ENCODE peak calls at places on chromosome 6, in eight cellular contexts. Y is osteocyte, M is psoas muscle, K is ascending aorta, A is PC-3, I is Peyer's patch, N is cardiac muscle cell, O is OCI-LY7. G is an unnamed sample.

GRCh38 chr6:50791900-50792508 is 26.7 kb upstream of the TFAP2B start:
- DNase-seq in Y (no peak), M (no peak), K (no peak), A (peak), I (no peak), N (peak), O (peak), G (peak)

GRCh38 chr6:35801148-35801547 is 4.0 kb upstream of the LHFPL5 start:
- DNase-seq in Y (no peak), M (no peak), K (no peak), A (no peak), I (no peak), N (no peak), O (no peak), G (no peak)

GRCh38 chr6:133724726-133725125 is 164.2 kb upstream of the TCF21 start:
- DNase-seq in Y (no peak), M (no peak), K (no peak), A (peak), I (no peak), N (no peak), O (no peak), G (no peak)

GRCh38 chr6:75893058-75893775 is 144.2 kb downstream of the MYO6 start:
- DNase-seq in Y (no peak), M (no peak), K (no peak), A (peak), I (no peak), N (peak), O (peak), G (peak)

GRCh38 chr6:82989891-82990290 is 75.8 kb downstream of the UBE3D start:
- DNase-seq in Y (no peak), M (no peak), K (no peak), A (no peak), I (no peak), N (no peak), O (no peak), G (no peak)

GRCh38 chr6:159830481-159831372 is 30.7 kb downstream of the PNLDC1 start:
- DNase-seq in Y (no peak), M (no peak), K (no peak), A (no peak), I (no peak), N (no peak), O (no peak), G (no peak)

GRCh38 chr6:101396552-101397173 is 3.2 kb downstream of the GRIK2 start:
- DNase-seq in Y (no peak), M (peak), K (peak), A (peak), I (no peak), N (peak), O (peak), G (peak)

GRCh38 chr6:49416195-49416594 is 46.9 kb downstream of the MMUT start:
- DNase-seq in Y (no peak), M (no peak), K (no peak), A (peak), I (no peak), N (no peak), O (no peak), G (no peak)

GRCh38 chr6:18277181-18278006 is 13.1 kb upstream of the DEK start:
- DNase-seq in Y (no peak), M (peak), K (no peak), A (no peak), I (no peak), N (peak), O (no peak), G (no peak)

GRCh38 chr6:5529733-5530132 is 268.4 kb downstream of the FARS2 start:
- DNase-seq in Y (no peak), M (no peak), K (no peak), A (no peak), I (no peak), N (no peak), O (peak), G (no peak)

GRCh38 chr6:155324172-155324571 is 9.9 kb upstream of the TFB1M start:
- DNase-seq in Y (no peak), M (no peak), K (no peak), A (no peak), I (no peak), N (no peak), O (no peak), G (no peak)

GRCh38 chr6:37077459-37078296 is 72.2 kb downstream of the FGD2 start:
- DNase-seq in Y (peak), M (peak), K (peak), A (no peak), I (peak), N (peak), O (no peak), G (peak)

GRCh38 chr6:156916108-156916801 is 139.1 kb downstream of the ARID1B start:
- DNase-seq in Y (no peak), M (no peak), K (no peak), A (no peak), I (no peak), N (no peak), O (peak), G (no peak)

GRCh38 chr6:14384175-14384949 is 266.8 kb downstream of the CD83 start:
- DNase-seq in Y (no peak), M (no peak), K (no peak), A (no peak), I (no peak), N (no peak), O (no peak), G (no peak)

GRCh38 chr6:124958759-124959354 is 3.4 kb upstream of the RNF217 start:
- DNase-seq in Y (no peak), M (no peak), K (no peak), A (no peak), I (no peak), N (no peak), O (no peak), G (no peak)

GRCh38 chr6:156729248-156729647 is 47.9 kb upstream of the ARID1B start:
- DNase-seq in Y (no peak), M (no peak), K (no peak), A (peak), I (no peak), N (no peak), O (no peak), G (no peak)

GRCh38 chr6:14896475-14896874 is 349.4 kb upstream of the JARID2 start:
- DNase-seq in Y (no peak), M (no peak), K (no peak), A (no peak), I (no peak), N (no peak), O (no peak), G (no peak)

GRCh38 chr6:53862517-53863457 is 68.0 kb downstream of the LRRC1 start:
- DNase-seq in Y (no peak), M (no peak), K (peak), A (peak), I (no peak), N (no peak), O (no peak), G (no peak)

GRCh38 chr6:39211183-39211582 is 18.1 kb downstream of the KCNK5 start:
- DNase-seq in Y (no peak), M (no peak), K (no peak), A (no peak), I (no peak), N (no peak), O (no peak), G (no peak)

GRCh38 chr6:151445482-151445881 is 6.4 kb downstream of the RMND1 start:
- DNase-seq in Y (no peak), M (no peak), K (no peak), A (no peak), I (no peak), N (no peak), O (no peak), G (no peak)

GRCh38 chr6:33264015-33264414 is 7.7 kb downstream of the VPS52 start:
- DNase-seq in Y (no peak), M (no peak), K (no peak), A (no peak), I (no peak), N (no peak), O (no peak), G (no peak)

GRCh38 chr6:151285121-151285520 is 45.4 kb downstream of the AKAP12 start:
- DNase-seq in Y (no peak), M (no peak), K (no peak), A (peak), I (no peak), N (no peak), O (no peak), G (no peak)

GRCh38 chr6:11833626-11834592 is 55.3 kb upstream of the ADTRP start:
- DNase-seq in Y (no peak), M (no peak), K (no peak), A (no peak), I (no peak), N (no peak), O (no peak), G (peak)

DNA sequence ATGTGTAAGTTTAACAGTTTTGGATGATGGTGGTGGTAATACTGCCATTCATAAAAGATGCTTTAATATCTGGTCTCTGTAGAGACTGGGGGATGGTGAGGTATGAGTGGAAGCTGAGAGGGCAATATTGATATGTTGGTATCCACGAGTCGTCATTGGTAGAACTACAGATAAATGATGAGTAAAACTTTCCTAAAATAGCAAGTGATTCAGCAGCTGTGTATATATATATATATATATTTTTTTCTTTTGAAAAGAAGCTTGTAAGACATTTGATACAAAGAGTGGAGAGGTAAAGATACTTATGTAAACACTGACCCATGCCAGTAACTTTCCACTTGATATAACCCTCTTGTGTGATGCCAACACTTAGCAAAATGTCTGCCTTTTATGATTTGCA is 41.7 kb upstream of the CITED2 start:
- DNase-seq in Y (no peak), M (no peak), K (no peak), A (no peak), I (no peak), N (no peak), O (no peak), G (no peak)
- TF ChIP-seq CTCF in Y (no peak), M (no peak), K (no peak), A (no peak), I (no peak), N (no peak), O (no peak), G (no peak)

GRCh38 chr6:45378324-45378926 is 691 bp upstream of the SUPT3H start:
- DNase-seq in Y (no peak), M (peak), K (peak), A (no peak), I (peak), N (peak), O (no peak), G (peak)
- TF ChIP-seq CTCF in Y (no peak), M (no peak), K (no peak), A (no peak), I (no peak), N (no peak), O (no peak), G (no peak)

DNA sequence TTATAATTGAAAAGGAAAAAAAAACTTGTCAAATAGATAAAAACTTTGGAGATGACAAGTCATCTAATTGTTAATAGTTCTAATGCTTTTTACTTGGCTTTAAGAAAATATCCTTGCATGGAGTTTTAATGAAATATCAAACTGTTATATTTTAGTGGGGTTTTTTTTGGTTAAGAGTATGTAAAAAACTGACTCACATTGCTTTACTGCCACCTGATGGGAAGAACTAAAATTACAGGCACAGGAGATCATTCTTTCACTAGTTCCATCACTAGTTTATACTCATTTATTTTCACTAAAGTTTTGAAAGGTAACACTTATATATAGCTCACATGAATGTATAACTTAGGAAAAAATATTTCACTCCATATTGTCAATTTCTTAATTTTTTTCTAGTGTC is 309.1 kb downstream of the LMBRD1 start:
- DNase-seq in Y (no peak), M (no peak), K (no peak), A (peak), I (no peak), N (no peak), O (peak), G (no peak)
- TF ChIP-seq CTCF in Y (peak), M (peak), K (no peak), A (peak), I (no peak), N (no peak), O (peak), G (no peak)

DNA sequence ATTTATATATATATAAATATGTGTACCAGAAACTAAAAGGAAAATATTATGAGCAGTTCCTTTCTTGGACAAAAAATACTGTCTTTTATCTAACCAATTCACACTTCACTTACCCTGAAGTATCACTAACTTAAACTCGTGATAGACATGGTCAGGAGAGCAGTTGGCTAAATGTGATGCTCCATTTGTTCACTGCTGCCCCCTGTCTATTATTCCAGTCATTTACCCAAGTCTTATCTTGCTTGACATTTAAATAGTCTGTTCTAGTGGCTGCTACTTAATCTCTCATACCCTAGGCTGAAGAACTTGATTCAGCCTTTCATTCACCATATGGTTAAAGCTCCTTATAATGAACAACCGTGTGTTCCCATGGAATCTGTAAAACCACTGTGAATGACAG is 789.6 kb upstream of the EYS start:
- DNase-seq in Y (no peak), M (no peak), K (no peak), A (peak), I (no peak), N (peak), O (peak), G (no peak)
- TF ChIP-seq CTCF in Y (peak), M (no peak), K (no peak), A (peak), I (no peak), N (no peak), O (peak), G (no peak)

DNA sequence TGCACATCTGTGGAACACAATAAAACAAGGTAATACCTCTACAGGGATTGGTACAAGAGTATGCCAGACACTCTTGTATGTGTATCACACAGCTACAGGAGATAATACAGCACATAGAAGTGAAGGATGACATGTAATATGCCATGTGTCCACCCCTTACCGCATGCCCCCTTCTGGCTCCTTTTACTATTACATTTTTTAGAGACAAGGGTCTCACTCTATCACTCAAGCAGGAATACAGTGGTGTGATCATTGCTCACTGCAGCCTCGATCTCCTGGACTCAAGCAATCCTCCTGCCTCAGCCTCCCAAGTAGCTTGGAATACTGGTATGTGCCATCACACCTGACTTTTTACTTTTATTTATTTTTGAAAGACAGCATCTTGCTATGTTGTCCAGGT is 4.2 kb upstream of the NCR3 start:
- DNase-seq in Y (no peak), M (no peak), K (no peak), A (peak), I (no peak), N (peak), O (peak), G (no peak)
- TF ChIP-seq CTCF in Y (peak), M (peak), K (no peak), A (peak), I (peak), N (peak), O (peak), G (no peak)

GRCh38 chr6:72084992-72085569 is 198.7 kb downstream of the RIMS1 start:
- DNase-seq in Y (no peak), M (no peak), K (no peak), A (peak), I (no peak), N (peak), O (peak), G (peak)
- TF ChIP-seq CTCF in Y (peak), M (peak), K (no peak), A (peak), I (peak), N (peak), O (peak), G (peak)

G was measured in GM13976.